ENCODE peak calls at places on chromosomes 1 and 21, in six cellular contexts. One of them, this sample, is unnamed.

GRCh38 chr1:31934706-31935629 is 3.2 kb downstream of the PTP4A2 start:
- DNase-seq in heart right ventricle: no peak
- DNase-seq in Calu3: no peak
- DNase-seq in AG04450: no peak
- DNase-seq in CD8-positive, alpha-beta T cell: no peak
- DNase-seq in sigmoid colon: no peak
- DNase-seq in this sample: no peak

GRCh38 chr21:31457675-31458074 is 113.6 kb upstream of the TIAM1 start:
- DNase-seq in heart right ventricle: no peak
- DNase-seq in sigmoid colon: peak; percentile 1
- DNase-seq in AG04450: no peak
- DNase-seq in Calu3: no peak
- DNase-seq in CD8-positive, alpha-beta T cell: no peak
- DNase-seq in this sample: no peak

GRCh38 chr1:151485685-151486255 is 25.4 kb upstream of the CGN start:
- DNase-seq in heart right ventricle: no peak
- DNase-seq in AG04450: no peak
- DNase-seq in sigmoid colon: no peak
- DNase-seq in CD8-positive, alpha-beta T cell: no peak
- DNase-seq in Calu3: no peak
- DNase-seq in this sample: no peak

GRCh38 chr1:64955093-64956066 is 11.0 kb downstream of the JAK1 start:
- DNase-seq in Calu3: no peak
- DNase-seq in CD8-positive, alpha-beta T cell: no peak
- DNase-seq in sigmoid colon: no peak
- DNase-seq in AG04450: no peak
- DNase-seq in heart right ventricle: no peak
- DNase-seq in this sample: no peak

GRCh38 chr1:5611855-5612254 is 380.4 kb downstream of the NPHP4 start:
- DNase-seq in heart right ventricle: no peak
- DNase-seq in AG04450: no peak
- DNase-seq in CD8-positive, alpha-beta T cell: no peak
- DNase-seq in sigmoid colon: no peak
- DNase-seq in Calu3: no peak
- DNase-seq in this sample: no peak

GRCh38 chr21:45586289-45586858 is 44.1 kb upstream of the SLC19A1 start:
- DNase-seq in AG04450: no peak
- DNase-seq in heart right ventricle: no peak
- DNase-seq in CD8-positive, alpha-beta T cell: no peak
- DNase-seq in Calu3: no peak
- DNase-seq in sigmoid colon: no peak
- DNase-seq in this sample: no peak

GRCh38 chr1:246564839-246565750 is 966 bp downstream of the TFB2M start:
- DNase-seq in CD8-positive, alpha-beta T cell: no peak
- DNase-seq in Calu3: no peak
- DNase-seq in sigmoid colon: no peak
- DNase-seq in AG04450: no peak
- DNase-seq in heart right ventricle: no peak
- DNase-seq in this sample: no peak

GRCh38 chr21:28135646-28136045 is 857.0 kb downstream of the LTN1 start:
- DNase-seq in AG04450: no peak
- DNase-seq in Calu3: no peak
- DNase-seq in CD8-positive, alpha-beta T cell: no peak
- DNase-seq in heart right ventricle: no peak
- DNase-seq in sigmoid colon: no peak
- DNase-seq in this sample: no peak

GRCh38 chr1:30329802-30330557 is 393.4 kb downstream of the MATN1 start:
- DNase-seq in CD8-positive, alpha-beta T cell: no peak
- DNase-seq in heart right ventricle: no peak
- DNase-seq in AG04450: no peak
- DNase-seq in sigmoid colon: no peak
- DNase-seq in Calu3: no peak
- DNase-seq in this sample: no peak
- TF ChIP-seq CTCF in CD8-positive, alpha-beta T cell: no peak
- TF ChIP-seq CTCF in heart right ventricle: no peak
- TF ChIP-seq CTCF in AG04450: no peak
- TF ChIP-seq CTCF in sigmoid colon: no peak
- TF ChIP-seq CTCF in Calu3: no peak
- TF ChIP-seq CTCF in this sample: no peak

GRCh38 chr1:63063367-63063766 is 259.0 kb upstream of the FOXD3 start:
- DNase-seq in Calu3: peak; percentile 14
- DNase-seq in sigmoid colon: no peak
- DNase-seq in CD8-positive, alpha-beta T cell: no peak
- DNase-seq in AG04450: no peak
- DNase-seq in heart right ventricle: no peak
- DNase-seq in this sample: no peak
- TF ChIP-seq CTCF in Calu3: peak; percentile 26
- TF ChIP-seq CTCF in sigmoid colon: no peak
- TF ChIP-seq CTCF in CD8-positive, alpha-beta T cell: no peak
- TF ChIP-seq CTCF in AG04450: no peak
- TF ChIP-seq CTCF in heart right ventricle: no peak
- TF ChIP-seq CTCF in this sample: no peak

DNA sequence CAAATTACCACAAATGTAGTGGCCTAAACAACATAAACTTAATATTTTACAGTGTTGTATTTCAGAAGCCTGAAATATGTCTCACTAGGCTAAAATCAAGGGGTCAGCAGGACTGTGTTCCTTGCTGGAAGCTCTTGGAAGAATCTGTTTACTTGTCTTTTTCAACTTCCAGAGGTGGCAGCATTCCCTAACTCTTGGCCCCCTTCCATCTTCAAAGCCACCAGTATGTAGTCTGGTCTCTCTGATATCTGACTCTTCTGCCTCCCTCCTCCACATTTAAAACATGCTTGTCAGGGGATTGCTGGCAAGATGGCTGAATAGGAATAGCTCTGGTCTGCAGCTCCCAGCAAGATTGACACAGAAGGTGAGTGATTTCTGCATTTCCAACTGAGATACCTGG is 567.5 kb downstream of the PLA2G4A start:
- DNase-seq in CD8-positive, alpha-beta T cell: no peak
- DNase-seq in AG04450: no peak
- DNase-seq in Calu3: no peak
- DNase-seq in sigmoid colon: no peak
- DNase-seq in heart right ventricle: no peak
- DNase-seq in this sample: no peak
- TF ChIP-seq CTCF in CD8-positive, alpha-beta T cell: no peak
- TF ChIP-seq CTCF in AG04450: no peak
- TF ChIP-seq CTCF in Calu3: no peak
- TF ChIP-seq CTCF in sigmoid colon: no peak
- TF ChIP-seq CTCF in heart right ventricle: no peak
- TF ChIP-seq CTCF in this sample: no peak

GRCh38 chr21:29334717-29335428 is 36.2 kb downstream of the BACH1 start:
- DNase-seq in sigmoid colon: no peak
- DNase-seq in heart right ventricle: no peak
- DNase-seq in AG04450: no peak
- DNase-seq in Calu3: no peak
- DNase-seq in CD8-positive, alpha-beta T cell: no peak
- DNase-seq in this sample: no peak
- TF ChIP-seq CTCF in sigmoid colon: no peak
- TF ChIP-seq CTCF in heart right ventricle: no peak
- TF ChIP-seq CTCF in AG04450: no peak
- TF ChIP-seq CTCF in Calu3: no peak
- TF ChIP-seq CTCF in CD8-positive, alpha-beta T cell: no peak
- TF ChIP-seq CTCF in this sample: no peak

GRCh38 chr1:26542781-26543443 is 13.4 kb downstream of the RPS6KA1 start:
- DNase-seq in AG04450: no peak
- DNase-seq in Calu3: no peak
- DNase-seq in sigmoid colon: no peak
- DNase-seq in heart right ventricle: no peak
- DNase-seq in CD8-positive, alpha-beta T cell: no peak
- DNase-seq in this sample: no peak
- TF ChIP-seq CTCF in AG04450: no peak
- TF ChIP-seq CTCF in Calu3: no peak
- TF ChIP-seq CTCF in sigmoid colon: no peak
- TF ChIP-seq CTCF in heart right ventricle: no peak
- TF ChIP-seq CTCF in CD8-positive, alpha-beta T cell: no peak
- TF ChIP-seq CTCF in this sample: no peak

DNA sequence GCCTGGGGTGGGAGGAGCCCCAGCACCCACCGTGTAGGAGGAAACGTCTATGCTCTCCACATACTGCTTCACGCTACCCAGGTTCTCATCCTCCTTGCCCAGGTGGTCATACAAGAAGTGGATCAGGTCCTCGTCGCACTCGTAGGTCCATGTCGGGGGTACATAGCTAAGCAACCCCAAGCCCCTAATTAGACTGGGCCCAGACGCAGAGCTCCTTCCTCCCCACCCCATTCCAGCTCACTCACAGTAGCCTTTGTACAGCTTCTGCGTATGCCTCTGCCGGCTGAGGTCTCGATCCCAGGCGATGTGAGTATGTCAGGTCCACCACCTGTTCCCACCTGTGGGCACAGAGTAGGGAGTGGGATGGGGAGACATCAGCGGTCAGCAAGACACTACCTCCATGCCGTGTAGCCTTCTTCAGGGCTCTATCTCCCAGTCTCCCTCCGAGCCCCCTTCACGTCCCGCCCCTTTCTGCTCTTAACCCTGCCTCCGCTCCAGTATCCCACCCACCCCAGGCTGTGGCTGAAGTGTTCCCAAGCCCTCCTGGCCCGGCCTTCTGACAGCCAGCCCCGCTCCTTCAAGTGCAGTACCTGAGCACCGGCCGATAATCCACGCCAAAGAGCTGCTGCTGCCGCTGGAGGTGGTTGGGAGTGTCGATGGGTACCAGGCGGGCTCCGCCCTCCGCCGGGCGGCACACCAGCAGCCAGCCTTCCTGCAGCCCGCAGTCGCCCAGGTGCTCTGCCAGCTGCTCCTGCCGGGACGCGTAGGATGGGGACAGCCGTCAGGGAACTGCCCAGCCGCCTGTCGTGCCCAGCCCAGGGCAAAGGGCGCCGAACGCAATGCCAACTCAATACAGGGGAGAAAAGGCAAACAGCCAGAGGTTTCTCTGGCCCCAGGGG is 919 bp downstream of the HECTD3 start:
- DNase-seq in AG04450: no peak
- DNase-seq in sigmoid colon: no peak
- DNase-seq in heart right ventricle: no peak
- DNase-seq in Calu3: peak; percentile 53
- DNase-seq in CD8-positive, alpha-beta T cell: no peak
- DNase-seq in this sample: peak; percentile 67
- TF ChIP-seq CTCF in AG04450: no peak
- TF ChIP-seq CTCF in sigmoid colon: no peak
- TF ChIP-seq CTCF in heart right ventricle: no peak
- TF ChIP-seq CTCF in Calu3: no peak
- TF ChIP-seq CTCF in CD8-positive, alpha-beta T cell: no peak
- TF ChIP-seq CTCF in this sample: no peak

DNA sequence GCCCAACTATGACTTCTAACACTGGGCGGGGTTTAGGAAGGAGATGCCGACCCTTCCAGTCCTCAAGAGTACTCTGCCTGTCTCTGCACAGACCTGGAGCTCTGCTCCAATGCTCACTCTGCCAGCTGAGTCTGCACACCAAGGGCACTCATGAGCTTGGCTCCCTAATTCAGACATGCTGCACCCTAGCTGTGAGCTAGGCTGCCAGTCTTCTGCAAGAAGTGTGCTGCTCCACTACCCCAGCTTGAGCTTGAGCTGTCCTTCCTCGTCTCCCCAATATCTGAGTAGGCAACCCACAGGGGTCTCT is 13.2 kb downstream of the TP53BP2 start:
- DNase-seq in Calu3: no peak
- DNase-seq in CD8-positive, alpha-beta T cell: no peak
- DNase-seq in sigmoid colon: no peak
- DNase-seq in heart right ventricle: no peak
- DNase-seq in AG04450: no peak
- DNase-seq in this sample: no peak
- TF ChIP-seq CTCF in Calu3: no peak
- TF ChIP-seq CTCF in CD8-positive, alpha-beta T cell: no peak
- TF ChIP-seq CTCF in sigmoid colon: no peak
- TF ChIP-seq CTCF in heart right ventricle: peak; percentile 23
- TF ChIP-seq CTCF in AG04450: no peak
- TF ChIP-seq CTCF in this sample: no peak

DNA sequence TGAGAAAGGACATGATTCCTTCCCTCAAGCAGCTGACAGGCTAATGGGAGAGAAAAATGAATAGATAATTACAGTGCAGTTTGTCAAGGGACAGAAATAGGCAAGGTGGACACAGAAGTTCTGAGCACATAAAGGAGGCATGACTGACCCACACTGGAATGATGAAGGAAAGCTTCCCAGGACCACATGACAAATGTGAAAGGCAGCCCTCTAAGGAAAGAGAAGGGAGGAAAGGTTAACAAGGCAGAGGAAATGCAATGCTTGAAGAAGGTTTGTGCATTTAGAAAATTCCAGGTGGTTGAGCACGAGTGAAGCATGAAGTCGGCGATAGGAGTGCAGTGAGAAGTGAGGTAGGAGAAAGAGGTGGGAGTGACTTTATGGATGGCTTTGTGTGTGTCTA is 37.4 kb downstream of the LAMC2 start:
- DNase-seq in CD8-positive, alpha-beta T cell: no peak
- DNase-seq in Calu3: no peak
- DNase-seq in heart right ventricle: no peak
- DNase-seq in sigmoid colon: no peak
- DNase-seq in AG04450: no peak
- DNase-seq in this sample: no peak
- TF ChIP-seq CTCF in CD8-positive, alpha-beta T cell: no peak
- TF ChIP-seq CTCF in Calu3: no peak
- TF ChIP-seq CTCF in heart right ventricle: no peak
- TF ChIP-seq CTCF in sigmoid colon: no peak
- TF ChIP-seq CTCF in AG04450: no peak
- TF ChIP-seq CTCF in this sample: no peak

DNA sequence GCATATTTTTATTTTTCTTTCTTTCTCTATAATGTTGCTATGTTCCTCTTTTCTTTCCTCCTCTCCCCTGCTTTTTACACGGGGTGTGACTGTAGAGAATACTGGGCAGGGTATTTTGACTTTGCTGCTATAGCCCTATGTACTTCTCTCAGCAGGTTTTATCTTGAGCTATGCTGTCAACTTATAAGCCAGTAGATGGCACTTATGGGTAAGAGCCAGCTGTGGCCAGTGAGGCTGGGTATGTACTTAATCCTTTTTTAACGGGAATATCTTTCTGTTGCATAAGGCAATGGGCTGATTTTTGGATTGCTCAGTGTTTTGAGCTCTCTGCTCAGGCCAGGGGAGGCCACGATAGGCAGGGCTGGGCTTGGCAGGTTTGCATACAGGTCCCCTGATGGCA is 99.0 kb downstream of the KCNK2 start:
- DNase-seq in CD8-positive, alpha-beta T cell: no peak
- DNase-seq in Calu3: no peak
- DNase-seq in sigmoid colon: no peak
- DNase-seq in AG04450: no peak
- DNase-seq in heart right ventricle: no peak
- DNase-seq in this sample: no peak
- TF ChIP-seq CTCF in CD8-positive, alpha-beta T cell: no peak
- TF ChIP-seq CTCF in Calu3: no peak
- TF ChIP-seq CTCF in sigmoid colon: no peak
- TF ChIP-seq CTCF in AG04450: no peak
- TF ChIP-seq CTCF in heart right ventricle: no peak
- TF ChIP-seq CTCF in this sample: no peak

This sample was measured in type B pancreatic cell.